ENCODE peak calls at places on chromosomes 13 and 19, in six cellular contexts. M is neuronal stem cell; O is fibroblast of lung; B is NCI-H1105 treated with DMSO at 0.1 percent for 48 hours; A is 8988T; Z is stimulated activated CD4-positive, alpha-beta T cell treated with anti-CD3 and anti-CD28 coated beads, Interleukin-2, amount 100 ng/mL, for 48 hours. Y is an unnamed sample.

GRCh38 chr19:8368136-8368535 is 4.2 kb downstream of the ANGPTL4 start:
- DNase-seq in M (no peak), O (no peak), B (no peak), A (no peak), Z (no peak), Y (no peak)

GRCh38 chr13:51125495-51126226 is 14.6 kb upstream of the C13orf42 start:
- DNase-seq in M (peak; percentile 43), O (peak; percentile 56), B (peak; percentile 59), A (no peak), Z (peak; percentile 41), Y (peak; percentile 51)

GRCh38 chr13:78657699-78658629 is 991 bp downstream of the OBI1 start:
- DNase-seq in M (peak; percentile 42), O (peak; percentile 32), B (peak; percentile 12), A (no peak), Z (no peak), Y (no peak)

GRCh38 chr13:48400820-48401219 is 12.1 kb downstream of the LPAR6 start:
- DNase-seq in M (no peak), O (peak; percentile 69), B (no peak), A (no peak), Z (no peak), Y (no peak)

GRCh38 chr19:39823693-39824092 is 10.3 kb downstream of the DYRK1B start:
- DNase-seq in M (no peak), O (peak; percentile 4), B (peak; percentile 11), A (no peak), Z (no peak), Y (no peak)

GRCh38 chr13:112952759-112953541 is 16.1 kb upstream of the MCF2L start:
- DNase-seq in M (no peak), O (no peak), B (no peak), A (no peak), Z (no peak), Y (no peak)

GRCh38 chr19:45382426-45382825 is 12.1 kb upstream of the ERCC2 start:
- DNase-seq in M (no peak), O (no peak), B (no peak), A (no peak), Z (no peak), Y (no peak)

GRCh38 chr13:40130871-40131636 is 475.6 kb downstream of the COG6 start:
- DNase-seq in M (no peak), O (peak; percentile 68), B (no peak), A (no peak), Z (no peak), Y (no peak)

GRCh38 chr19:19732579-19733501 is at the start of gene ZNF14:
- DNase-seq in M (peak; percentile 85), O (peak; percentile 93), B (peak; percentile 96), A (peak; percentile 93), Z (peak; percentile 91), Y (peak; percentile 91)

GRCh38 chr13:95494082-95494681 is 58.3 kb upstream of the CLDN10 start:
- DNase-seq in M (peak; percentile 44), O (peak; percentile 76), B (peak; percentile 46), A (peak; percentile 39), Z (no peak), Y (peak; percentile 75)

GRCh38 chr19:3132971-3133792 is 2.7 kb upstream of the GNA15 start:
- DNase-seq in M (no peak), O (no peak), B (no peak), A (no peak), Z (peak; percentile 73), Y (peak; percentile 57)

Y was measured in NCI-H1092.